ENCODE peak calls at places on chromosomes 13 and 19, in five cellular contexts. O, E, T, U and J are unnamed samples.

GRCh38 chr19:49338691-49339363 is 3.6 kb downstream of the CD37 start:
- DNase-seq in O (no peak), E (peak; percentile 94), T (peak; percentile 98), U (peak; percentile 16), J (peak; percentile 78)

GRCh38 chr19:1409204-1410005 is 2.0 kb downstream of the DAZAP1 start:
- DNase-seq in O (no peak), E (no peak), T (no peak), U (no peak), J (no peak)

GRCh38 chr19:3721900-3722442 is 13.8 kb downstream of the TJP3 start:
- DNase-seq in O (no peak), E (no peak), T (no peak), U (no peak), J (no peak)

GRCh38 chr13:73922728-73923393 is 211.3 kb downstream of the KLF12 start:
- DNase-seq in O (no peak), E (peak; percentile 22), T (no peak), U (peak; percentile 70), J (no peak)

GRCh38 chr19:38055655-38056521 is 148.9 kb downstream of the SIPA1L3 start:
- DNase-seq in O (no peak), E (no peak), T (peak; percentile 66), U (no peak), J (no peak)

GRCh38 chr19:18417250-18418033 is 1.8 kb upstream of the SSBP4 start:
- DNase-seq in O (no peak), E (peak; percentile 72), T (peak; percentile 88), U (peak; percentile 60), J (no peak)

GRCh38 chr13:83667606-83668005 is 214.7 kb downstream of the SLITRK1 start:
- DNase-seq in O (no peak), E (no peak), T (no peak), U (no peak), J (no peak)

GRCh38 chr19:48928164-48929005 is 5.1 kb upstream of the DHDH start:
- DNase-seq in O (no peak), E (peak; percentile 70), T (no peak), U (peak; percentile 37), J (peak; percentile 39)

GRCh38 chr13:50629497-50629896 is 214.0 kb downstream of the DLEU7 start:
- DNase-seq in O (no peak), E (no peak), T (no peak), U (peak; percentile 25), J (no peak)

GRCh38 chr19:7914598-7915045 is at the start of gene TGFBR3L:
- DNase-seq in O (no peak), E (no peak), T (no peak), U (no peak), J (no peak)
- H3K9ac ChIP-seq in O (no peak within 1 kb of the TSS), E (no peak within 1 kb of the TSS), T (no peak within 1 kb of the TSS), U (no peak within 1 kb of the TSS), J (no peak within 1 kb of the TSS)

GRCh38 chr13:78606471-78607408 is 3.4 kb upstream of the POU4F1 start:
- DNase-seq in O (no peak), E (no peak), T (peak; percentile 29), U (no peak), J (no peak)

GRCh38 chr13:78607409-78608253 is 4.3 kb upstream of the POU4F1 start:
- DNase-seq in O (no peak), E (no peak), T (peak; percentile 62), U (no peak), J (no peak)

GRCh38 chr13:78602561-78603239 is 652 bp downstream of the POU4F1 start:
- DNase-seq in O (peak; percentile 50), E (no peak), T (peak; percentile 55), U (no peak), J (no peak)

GRCh38 chr13:78603240-78603947 is at the start of gene POU4F1:
- DNase-seq in O (peak; percentile 72), E (no peak), T (peak; percentile 93), U (no peak), J (peak; percentile 47)

GRCh38 chr13:78604782-78605611 is 1.6 kb upstream of the POU4F1 start:
- DNase-seq in O (no peak), E (no peak), T (peak; percentile 67), U (no peak), J (peak; percentile 36)
- TF ChIP-seq EZH2 in O (no peak), E (no peak), T (peak; percentile 82), U (no peak), J (no peak)

DNA sequence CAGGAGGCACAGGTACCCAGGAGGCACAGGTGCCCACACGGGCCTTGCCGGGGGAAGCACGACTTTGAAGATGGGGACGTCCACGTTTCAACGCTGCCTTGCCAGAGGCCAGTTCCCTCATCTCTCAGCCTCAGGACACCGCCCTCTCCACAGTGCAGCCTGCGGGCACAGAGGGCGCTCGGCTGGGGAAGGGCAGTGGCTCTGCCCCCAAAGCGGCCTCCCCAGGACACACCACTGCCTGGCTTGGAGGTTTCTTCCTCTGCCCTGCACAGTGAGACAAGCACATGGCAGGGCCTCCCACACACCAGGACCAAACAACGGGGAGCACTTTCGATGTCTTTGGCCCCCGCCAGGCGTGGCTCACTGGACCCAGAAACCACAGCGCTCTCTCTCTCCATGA is 73.0 kb downstream of the RASA3 start:
- DNase-seq in O (no peak), E (no peak), T (no peak), U (no peak), J (no peak)
- H3K9ac ChIP-seq in O (no peak overlapping the region), E (no peak overlapping the region), T (no peak overlapping the region), U (no peak overlapping the region), J (no peak overlapping the region)

DNA sequence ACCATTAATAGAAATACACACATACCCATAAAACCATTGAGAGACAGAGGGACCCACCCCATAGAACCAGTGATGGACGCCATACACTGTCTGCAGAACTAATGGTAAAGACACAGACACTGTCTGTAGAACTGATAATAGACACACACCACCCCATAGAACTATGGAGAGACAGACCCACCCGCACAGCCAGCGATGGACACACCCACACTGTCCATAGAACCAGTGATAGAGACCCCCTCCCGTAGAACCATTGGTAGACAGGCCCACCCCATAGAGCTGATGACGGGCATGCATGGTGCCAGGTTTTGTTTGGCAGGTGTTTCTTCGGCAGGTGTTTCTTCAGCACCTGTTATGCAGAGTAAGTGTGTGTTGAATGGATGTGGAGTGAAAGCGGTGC is 88.3 kb upstream of the TEX29 start:
- DNase-seq in O (no peak), E (no peak), T (no peak), U (no peak), J (no peak)
- TF ChIP-seq EZH2 in O (no peak), E (no peak), T (no peak), U (no peak), J (no peak)

GRCh38 chr19:17220207-17220758 is 5.1 kb downstream of the USE1 start:
- DNase-seq in O (no peak), E (peak; percentile 47), T (no peak), U (peak; percentile 63), J (no peak)
- H3K9ac ChIP-seq in O (no peak overlapping the region), E (no peak overlapping the region), T (no peak overlapping the region), U (no peak overlapping the region), J (no peak overlapping the region)